ENCODE peak calls at places on chromosomes 2 and 18, in six cellular contexts. E, K, Q, U, H and I are unnamed samples.

GRCh38 chr2:217325251-217325650 is 465.4 kb upstream of the TNP1 start:
- DNase-seq in E (no peak), K (no peak), Q (no peak), U (no peak), H (no peak), I (no peak)

GRCh38 chr2:120283649-120284048 is 31.0 kb downstream of the RALB start:
- DNase-seq in E (no peak), K (no peak), Q (no peak), U (no peak), H (no peak), I (no peak)

GRCh38 chr2:158921599-158922408 is 46.6 kb upstream of the TANC1 start:
- DNase-seq in E (no peak), K (no peak), Q (no peak), U (no peak), H (no peak), I (no peak)

GRCh38 chr18:240175-240574 is 27.7 kb downstream of the THOC1 start:
- DNase-seq in E (no peak), K (no peak), Q (no peak), U (no peak), H (no peak), I (no peak)

GRCh38 chr2:169732583-169733358 is 861 bp upstream of the KLHL23 start:
- DNase-seq in E (no peak), K (no peak), Q (no peak), U (no peak), H (peak), I (no peak)

GRCh38 chr2:62084823-62085222 is 111.1 kb upstream of the B3GNT2 start:
- DNase-seq in E (no peak), K (no peak), Q (no peak), U (no peak), H (no peak), I (no peak)

GRCh38 chr2:80288576-80288975 is 16.0 kb downstream of the LRRTM1 start:
- DNase-seq in E (no peak), K (peak), Q (no peak), U (peak), H (no peak), I (peak)

GRCh38 chr2:96075199-96075771 is 40.6 kb upstream of the GPAT2 start:
- DNase-seq in E (no peak), K (no peak), Q (no peak), U (no peak), H (no peak), I (no peak)

GRCh38 chr18:26540041-26540628 is 8.2 kb downstream of the KCTD1 start:
- DNase-seq in E (peak), K (no peak), Q (no peak), U (no peak), H (peak), I (no peak)

GRCh38 chr2:37323770-37324535 is 680 bp downstream of the PRKD3 start:
- DNase-seq in E (peak), K (peak), Q (peak), U (peak), H (peak), I (no peak)

GRCh38 chr2:188383158-188383557 is 91.5 kb downstream of the GULP1 start:
- DNase-seq in E (no peak), K (no peak), Q (no peak), U (no peak), H (no peak), I (no peak)

GRCh38 chr2:102520801-102521200 is 47.8 kb downstream of the SLC9A4 start:
- DNase-seq in E (no peak), K (no peak), Q (no peak), U (no peak), H (no peak), I (no peak)

GRCh38 chr2:83221258-83221657 is 1237.8 kb downstream of the SUCLG1 start:
- DNase-seq in E (peak), K (no peak), Q (no peak), U (no peak), H (no peak), I (no peak)

GRCh38 chr18:10916865-10917264 is 232.5 kb downstream of the PIEZO2 start:
- DNase-seq in E (no peak), K (no peak), Q (no peak), U (no peak), H (no peak), I (no peak)

GRCh38 chr2:176138526-176139169 is 9.1 kb downstream of the HOXD8 start:
- DNase-seq in E (no peak), K (no peak), Q (no peak), U (no peak), H (no peak), I (no peak)

GRCh38 chr2:216695401-216695821 is at the start of gene IGFBP5:
- DNase-seq in E (peak), K (peak), Q (no peak), U (peak), H (no peak), I (peak)

GRCh38 chr2:2646312-2647051 is 315.4 kb upstream of the MYT1L start:
- DNase-seq in E (peak), K (no peak), Q (peak), U (no peak), H (no peak), I (peak)

GRCh38 chr18:5311273-5312009 is 15.9 kb upstream of the ZBTB14 start:
- DNase-seq in E (no peak), K (no peak), Q (no peak), U (no peak), H (no peak), I (no peak)

GRCh38 chr18:76821356-76821874 is 942 bp upstream of the ZNF236 start:
- DNase-seq in E (no peak), K (no peak), Q (no peak), U (peak), H (no peak), I (no peak)

GRCh38 chr2:29051730-29052129 is 22.6 kb downstream of the PCARE start:
- DNase-seq in E (no peak), K (no peak), Q (no peak), U (no peak), H (no peak), I (no peak)

GRCh38 chr2:182733572-182733971 is 17.5 kb downstream of the DNAJC10 start:
- DNase-seq in E (no peak), K (no peak), Q (no peak), U (no peak), H (no peak), I (no peak)